ENCODE peak calls at places on chromosome 13, in five cellular contexts. One of them, this sample, is unnamed.

GRCh38 chr13:24630851-24631341 is 49.3 kb upstream of the ATP12A start:
- DNase-seq in pons: no peak
- DNase-seq in activated CD4-positive, alpha-beta T cell treated with anti-CD3 and anti-CD28 coated beads, Interleukin-2, amount 10 ng/mL, durations not matched to agents 7 days and 5 days: no peak
- DNase-seq in mucosa of descending colon: no peak
- DNase-seq in thoracic aorta: no peak
- DNase-seq in this sample: no peak

GRCh38 chr13:77833331-77833863 is 85.2 kb downstream of the EDNRB start:
- DNase-seq in pons: peak
- DNase-seq in activated CD4-positive, alpha-beta T cell treated with anti-CD3 and anti-CD28 coated beads, Interleukin-2, amount 10 ng/mL, durations not matched to agents 7 days and 5 days: no peak
- DNase-seq in mucosa of descending colon: no peak
- DNase-seq in thoracic aorta: no peak
- DNase-seq in this sample: no peak

GRCh38 chr13:29339386-29340272 is 255.9 kb downstream of the SLC7A1 start:
- DNase-seq in mucosa of descending colon: no peak
- DNase-seq in pons: no peak
- DNase-seq in thoracic aorta: no peak
- DNase-seq in activated CD4-positive, alpha-beta T cell treated with anti-CD3 and anti-CD28 coated beads, Interleukin-2, amount 10 ng/mL, durations not matched to agents 7 days and 5 days: no peak
- DNase-seq in this sample: no peak

GRCh38 chr13:72457151-72457550 is 270.3 kb downstream of the MZT1 start:
- DNase-seq in thoracic aorta: no peak
- DNase-seq in pons: no peak
- DNase-seq in activated CD4-positive, alpha-beta T cell treated with anti-CD3 and anti-CD28 coated beads, Interleukin-2, amount 10 ng/mL, durations not matched to agents 7 days and 5 days: no peak
- DNase-seq in mucosa of descending colon: no peak
- DNase-seq in this sample: no peak

GRCh38 chr13:61905054-61905453 is 489.4 kb upstream of the PCDH20 start:
- DNase-seq in activated CD4-positive, alpha-beta T cell treated with anti-CD3 and anti-CD28 coated beads, Interleukin-2, amount 10 ng/mL, durations not matched to agents 7 days and 5 days: no peak
- DNase-seq in thoracic aorta: no peak
- DNase-seq in pons: no peak
- DNase-seq in mucosa of descending colon: no peak
- DNase-seq in this sample: no peak

GRCh38 chr13:34025746-34026145 is 207.8 kb downstream of the RFC3 start:
- DNase-seq in mucosa of descending colon: no peak
- DNase-seq in activated CD4-positive, alpha-beta T cell treated with anti-CD3 and anti-CD28 coated beads, Interleukin-2, amount 10 ng/mL, durations not matched to agents 7 days and 5 days: no peak
- DNase-seq in thoracic aorta: no peak
- DNase-seq in pons: no peak
- DNase-seq in this sample: peak

GRCh38 chr13:70568571-70568970 is 460.3 kb upstream of the KLHL1 start:
- DNase-seq in mucosa of descending colon: no peak
- DNase-seq in activated CD4-positive, alpha-beta T cell treated with anti-CD3 and anti-CD28 coated beads, Interleukin-2, amount 10 ng/mL, durations not matched to agents 7 days and 5 days: no peak
- DNase-seq in pons: peak
- DNase-seq in thoracic aorta: no peak
- DNase-seq in this sample: no peak

GRCh38 chr13:83819156-83819555 is 63.1 kb downstream of the SLITRK1 start:
- DNase-seq in activated CD4-positive, alpha-beta T cell treated with anti-CD3 and anti-CD28 coated beads, Interleukin-2, amount 10 ng/mL, durations not matched to agents 7 days and 5 days: no peak
- DNase-seq in pons: no peak
- DNase-seq in thoracic aorta: no peak
- DNase-seq in mucosa of descending colon: no peak
- DNase-seq in this sample: no peak

GRCh38 chr13:63512095-63512494 is 2096.4 kb upstream of the PCDH20 start:
- DNase-seq in mucosa of descending colon: no peak
- DNase-seq in activated CD4-positive, alpha-beta T cell treated with anti-CD3 and anti-CD28 coated beads, Interleukin-2, amount 10 ng/mL, durations not matched to agents 7 days and 5 days: no peak
- DNase-seq in pons: no peak
- DNase-seq in thoracic aorta: no peak
- DNase-seq in this sample: no peak

GRCh38 chr13:26280295-26280694 is 26.4 kb downstream of the CDK8 start:
- DNase-seq in thoracic aorta: no peak
- DNase-seq in activated CD4-positive, alpha-beta T cell treated with anti-CD3 and anti-CD28 coated beads, Interleukin-2, amount 10 ng/mL, durations not matched to agents 7 days and 5 days: no peak
- DNase-seq in mucosa of descending colon: no peak
- DNase-seq in pons: no peak
- DNase-seq in this sample: no peak

GRCh38 chr13:113179374-113180230 is 21.2 kb downstream of the PROZ start:
- DNase-seq in activated CD4-positive, alpha-beta T cell treated with anti-CD3 and anti-CD28 coated beads, Interleukin-2, amount 10 ng/mL, durations not matched to agents 7 days and 5 days: no peak
- DNase-seq in thoracic aorta: no peak
- DNase-seq in pons: no peak
- DNase-seq in mucosa of descending colon: no peak
- DNase-seq in this sample: no peak

GRCh38 chr13:23469901-23470525 is 36.5 kb upstream of the SACS start:
- DNase-seq in activated CD4-positive, alpha-beta T cell treated with anti-CD3 and anti-CD28 coated beads, Interleukin-2, amount 10 ng/mL, durations not matched to agents 7 days and 5 days: no peak
- DNase-seq in pons: no peak
- DNase-seq in mucosa of descending colon: no peak
- DNase-seq in thoracic aorta: no peak
- DNase-seq in this sample: peak

GRCh38 chr13:94829201-94829600 is 116.9 kb upstream of the SOX21 start:
- DNase-seq in mucosa of descending colon: no peak
- DNase-seq in pons: no peak
- DNase-seq in thoracic aorta: no peak
- DNase-seq in activated CD4-positive, alpha-beta T cell treated with anti-CD3 and anti-CD28 coated beads, Interleukin-2, amount 10 ng/mL, durations not matched to agents 7 days and 5 days: no peak
- DNase-seq in this sample: no peak

GRCh38 chr13:77533875-77534788 is 1.4 kb upstream of the SCEL start:
- DNase-seq in mucosa of descending colon: no peak
- DNase-seq in thoracic aorta: no peak
- DNase-seq in activated CD4-positive, alpha-beta T cell treated with anti-CD3 and anti-CD28 coated beads, Interleukin-2, amount 10 ng/mL, durations not matched to agents 7 days and 5 days: no peak
- DNase-seq in pons: no peak
- DNase-seq in this sample: no peak

GRCh38 chr13:114097893-114098688 is 34.3 kb downstream of the RASA3 start:
- DNase-seq in pons: no peak
- DNase-seq in mucosa of descending colon: peak
- DNase-seq in activated CD4-positive, alpha-beta T cell treated with anti-CD3 and anti-CD28 coated beads, Interleukin-2, amount 10 ng/mL, durations not matched to agents 7 days and 5 days: no peak
- DNase-seq in thoracic aorta: no peak
- DNase-seq in this sample: no peak

GRCh38 chr13:42412812-42413795 is 141.2 kb downstream of the AKAP11 start:
- DNase-seq in thoracic aorta: no peak
- DNase-seq in mucosa of descending colon: no peak
- DNase-seq in pons: no peak
- DNase-seq in activated CD4-positive, alpha-beta T cell treated with anti-CD3 and anti-CD28 coated beads, Interleukin-2, amount 10 ng/mL, durations not matched to agents 7 days and 5 days: no peak
- DNase-seq in this sample: no peak

GRCh38 chr13:44906758-44907157 is 82.5 kb downstream of the NUFIP1 start:
- DNase-seq in thoracic aorta: no peak
- DNase-seq in mucosa of descending colon: no peak
- DNase-seq in pons: peak
- DNase-seq in activated CD4-positive, alpha-beta T cell treated with anti-CD3 and anti-CD28 coated beads, Interleukin-2, amount 10 ng/mL, durations not matched to agents 7 days and 5 days: no peak
- DNase-seq in this sample: peak

GRCh38 chr13:42486711-42487198 is 87.2 kb upstream of the TNFSF11 start:
- DNase-seq in activated CD4-positive, alpha-beta T cell treated with anti-CD3 and anti-CD28 coated beads, Interleukin-2, amount 10 ng/mL, durations not matched to agents 7 days and 5 days: no peak
- DNase-seq in thoracic aorta: no peak
- DNase-seq in mucosa of descending colon: no peak
- DNase-seq in pons: no peak
- DNase-seq in this sample: peak

GRCh38 chr13:108267338-108267737 is 2.2 kb upstream of the TNFSF13B start:
- DNase-seq in thoracic aorta: no peak
- DNase-seq in activated CD4-positive, alpha-beta T cell treated with anti-CD3 and anti-CD28 coated beads, Interleukin-2, amount 10 ng/mL, durations not matched to agents 7 days and 5 days: no peak
- DNase-seq in mucosa of descending colon: no peak
- DNase-seq in pons: peak
- DNase-seq in this sample: no peak

GRCh38 chr13:41137951-41138350 is 5.3 kb upstream of the KBTBD6 start:
- DNase-seq in mucosa of descending colon: no peak
- DNase-seq in pons: no peak
- DNase-seq in activated CD4-positive, alpha-beta T cell treated with anti-CD3 and anti-CD28 coated beads, Interleukin-2, amount 10 ng/mL, durations not matched to agents 7 days and 5 days: no peak
- DNase-seq in thoracic aorta: no peak
- DNase-seq in this sample: no peak

GRCh38 chr13:105820415-105820814 is 715.0 kb downstream of the EFNB2 start:
- DNase-seq in thoracic aorta: no peak
- DNase-seq in pons: no peak
- DNase-seq in mucosa of descending colon: no peak
- DNase-seq in activated CD4-positive, alpha-beta T cell treated with anti-CD3 and anti-CD28 coated beads, Interleukin-2, amount 10 ng/mL, durations not matched to agents 7 days and 5 days: no peak
- DNase-seq in this sample: no peak

GRCh38 chr13:44818428-44818827 is 170.8 kb downstream of the NUFIP1 start:
- DNase-seq in thoracic aorta: no peak
- DNase-seq in activated CD4-positive, alpha-beta T cell treated with anti-CD3 and anti-CD28 coated beads, Interleukin-2, amount 10 ng/mL, durations not matched to agents 7 days and 5 days: no peak
- DNase-seq in pons: no peak
- DNase-seq in mucosa of descending colon: no peak
- DNase-seq in this sample: no peak

This sample was measured in MG63.